ENCODE peak calls at places on chromosomes 5 and 9, in four cellular contexts. Q is endothelial cell, G is adrenal gland, Y is right lobe of liver. H is an unnamed sample.

GRCh38 chr9:97578846-97579245 is 54.3 kb downstream of the TSTD2 start:
- DNase-seq in Q (no peak), G (no peak), Y (peak), H (no peak)

GRCh38 chr5:100623719-100624118 is 88.5 kb downstream of the FAM174A start:
- DNase-seq in Q (no peak), G (no peak), Y (no peak), H (no peak)

GRCh38 chr9:33306037-33306436 is 15.7 kb downstream of the NFX1 start:
- DNase-seq in Q (no peak), G (no peak), Y (no peak), H (no peak)

GRCh38 chr9:4760122-4760521 is 19.1 kb upstream of the AK3 start:
- DNase-seq in Q (no peak), G (no peak), Y (no peak), H (no peak)

GRCh38 chr5:77645158-77645994 is 6.9 kb upstream of the OTP start:
- DNase-seq in Q (peak), G (peak), Y (no peak), H (no peak)

GRCh38 chr9:136722093-136722968 is 10.0 kb downstream of the DIPK1B start:
- DNase-seq in Q (no peak), G (peak), Y (no peak), H (peak)

GRCh38 chr5:139710370-139711066 is 62.4 kb downstream of the CXXC5 start:
- DNase-seq in Q (peak), G (no peak), Y (no peak), H (no peak)

GRCh38 chr9:75087279-75087823 is 604 bp downstream of the NMRK1 start:
- DNase-seq in Q (no peak), G (no peak), Y (peak), H (no peak)

GRCh38 chr9:15837079-15837679 is 284.3 kb downstream of the CCDC171 start:
- DNase-seq in Q (peak), G (peak), Y (no peak), H (no peak)

GRCh38 chr5:88290801-88291200 is 22.2 kb upstream of the TMEM161B start:
- DNase-seq in Q (no peak), G (no peak), Y (no peak), H (no peak)

GRCh38 chr9:128020692-128021091 is 39.9 kb upstream of the EEIG1 start:
- DNase-seq in Q (no peak), G (no peak), Y (no peak), H (no peak)

GRCh38 chr5:39186289-39186688 is 33.1 kb downstream of the FYB1 start:
- DNase-seq in Q (no peak), G (no peak), Y (no peak), H (no peak)

GRCh38 chr9:94825620-94825958 is 99.1 kb downstream of the AOPEP start:
- DNase-seq in Q (no peak), G (no peak), Y (no peak), H (no peak)

GRCh38 chr9:137071282-137071681 is 925 bp upstream of the SAPCD2 start:
- DNase-seq in Q (no peak), G (no peak), Y (no peak), H (no peak)

GRCh38 chr5:128637031-128637430 is 99.0 kb upstream of the FBN2 start:
- DNase-seq in Q (no peak), G (no peak), Y (no peak), H (no peak)

GRCh38 chr5:2147504-2148311 is 265.0 kb upstream of the IRX4 start:
- DNase-seq in Q (no peak), G (no peak), Y (no peak), H (no peak)

GRCh38 chr5:104909803-104910202 is 1347.2 kb upstream of the NUDT12 start:
- DNase-seq in Q (no peak), G (no peak), Y (no peak), H (no peak)

GRCh38 chr5:132474131-132474723 is 16.3 kb downstream of the IRF1 start:
- DNase-seq in Q (no peak), G (no peak), Y (no peak), H (no peak)

GRCh38 chr5:137075163-137075970 is 423.8 kb downstream of the SPOCK1 start:
- DNase-seq in Q (peak), G (peak), Y (peak), H (no peak)

GRCh38 chr5:123875444-123876264 is 363.7 kb downstream of the CSNK1G3 start:
- DNase-seq in Q (peak), G (no peak), Y (no peak), H (no peak)

GRCh38 chr9:136283291-136284235 is 20.3 kb downstream of the CCDC187 start:
- DNase-seq in Q (peak), G (peak), Y (peak), H (no peak)

GRCh38 chr5:122412966-122413365 is 100.9 kb downstream of the SNCAIP start:
- DNase-seq in Q (no peak), G (no peak), Y (no peak), H (no peak)

GRCh38 chr5:90876366-90876765 is 317.8 kb downstream of the ADGRV1 start:
- DNase-seq in Q (no peak), G (no peak), Y (no peak), H (no peak)

GRCh38 chr9:18473551-18474279 is at the start of gene ADAMTSL1:
- DNase-seq in Q (peak), G (peak), Y (peak), H (no peak)

GRCh38 chr5:133357758-133358157 is 254.6 kb downstream of the FSTL4 start:
- DNase-seq in Q (no peak), G (no peak), Y (no peak), H (no peak)

GRCh38 chr9:18071651-18072060 is 402.3 kb upstream of the ADAMTSL1 start:
- DNase-seq in Q (no peak), G (no peak), Y (no peak), H (no peak)

GRCh38 chr9:110668528-110669167 is at the start of gene MUSK:
- DNase-seq in Q (no peak), G (no peak), Y (no peak), H (no peak)

GRCh38 chr9:101399641-101399965 is 952 bp downstream of the ZNF189 start:
- DNase-seq in Q (no peak), G (no peak), Y (no peak), H (no peak)

GRCh38 chr9:76560481-76560891 is 101.5 kb downstream of the GCNT1 start:
- DNase-seq in Q (no peak), G (no peak), Y (no peak), H (no peak)

GRCh38 chr5:178177569-178177968 is 9.6 kb downstream of the GMCL2 start:
- DNase-seq in Q (no peak), G (no peak), Y (no peak), H (no peak)
- TF ChIP-seq CTCF in Q (no peak), G (no peak), Y (no peak), H (no peak)

GRCh38 chr9:83219154-83219923 is 156.4 kb upstream of the RASEF start:
- DNase-seq in Q (peak), G (peak), Y (peak), H (no peak)
- TF ChIP-seq CTCF in Q (peak), G (peak), Y (peak), H (peak)

GRCh38 chr5:96752341-96753016 is 55.3 kb downstream of the ERAP1 start:
- DNase-seq in Q (peak), G (peak), Y (no peak), H (no peak)
- TF ChIP-seq CTCF in Q (peak), G (peak), Y (peak), H (peak)

GRCh38 chr9:105413486-105414068 is 34.3 kb upstream of the FSD1L start:
- DNase-seq in Q (no peak), G (no peak), Y (no peak), H (no peak)
- TF ChIP-seq CTCF in Q (no peak), G (peak), Y (peak), H (peak)

GRCh38 chr5:114223866-114224265 is 138.0 kb upstream of the KCNN2 start:
- DNase-seq in Q (peak), G (no peak), Y (no peak), H (no peak)
- TF ChIP-seq CTCF in Q (peak), G (peak), Y (peak), H (peak)